ENCODE peak calls at places on chromosomes 7 and 10, in ten cellular contexts. H is tibial nerve; W is heart left ventricle; O is right cardiac atrium; F is CD8-positive, alpha-beta T cell; T is HCT116; Y is hepatocyte; Z is body of pancreas; D is breast epithelium; I is PC-3. G is an unnamed sample.
A peak's percentile ranks its signal among the peaks of the same experiment; 100 is the strongest.

GRCh38 chr10:116973371-116973905 is 31.5 kb downstream of the SHTN1 start:
- DNase-seq in Y (no peak), O (no peak), W (no peak), T (no peak), I (no peak), Z (no peak), D (no peak), F (no peak), H (no peak), G (no peak)

GRCh38 chr10:52659085-52659484 is 113.5 kb downstream of the MBL2 start:
- DNase-seq in O (no peak), Y (no peak), I (no peak), H (no peak), T (no peak), W (no peak), F (no peak), Z (no peak), D (no peak), G (no peak)

GRCh38 chr7:106345421-106346166 is 60.8 kb upstream of the NAMPT start:
- DNase-seq in I (peak; percentile 53), O (no peak), H (no peak), D (no peak), W (no peak), F (no peak), T (no peak), Y (no peak), Z (no peak), G (no peak)

GRCh38 chr7:93284908-93285307 is 52.7 kb downstream of the VPS50 start:
- DNase-seq in T (no peak), H (no peak), O (no peak), W (no peak), I (no peak), D (no peak), Z (no peak), Y (no peak), F (no peak), G (no peak)

GRCh38 chr10:124710266-124710881 is 33.8 kb downstream of the FAM53B start:
- DNase-seq in F (no peak), H (no peak), W (no peak), Y (no peak), O (peak; percentile 41), D (no peak), T (no peak), I (no peak), Z (no peak), G (no peak)

GRCh38 chr7:27992755-27993478 is 187.7 kb downstream of the JAZF1 start:
- DNase-seq in O (no peak), I (no peak), T (no peak), Z (no peak), D (no peak), H (no peak), W (no peak), Y (no peak), F (no peak), G (no peak)

GRCh38 chr10:120632047-120632446 is 175.0 kb downstream of the PLPP4 start:
- DNase-seq in O (no peak), Y (no peak), D (no peak), H (no peak), F (no peak), T (no peak), W (no peak), I (peak; percentile 45), Z (no peak), G (no peak)

GRCh38 chr7:18849130-18849529 is 268.3 kb downstream of the TWIST1 start:
- DNase-seq in D (no peak), O (no peak), Z (no peak), F (no peak), H (no peak), T (no peak), Y (no peak), W (no peak), I (peak; percentile 38), G (no peak)

GRCh38 chr7:78141533-78142281 is 343.1 kb downstream of the PHTF2 start:
- DNase-seq in W (no peak), I (no peak), Z (no peak), Y (no peak), O (no peak), D (no peak), T (no peak), H (no peak), F (no peak), G (no peak)

GRCh38 chr10:20593649-20594048 is 303.5 kb downstream of the NEBL start:
- DNase-seq in O (no peak), D (no peak), F (no peak), Y (no peak), H (no peak), T (no peak), I (no peak), Z (no peak), W (no peak), G (no peak)

GRCh38 chr10:77983384-77984341 is 45.7 kb downstream of the POLR3A start:
- DNase-seq in Y (no peak), T (no peak), I (peak; percentile 98), H (no peak), W (no peak), Z (no peak), F (no peak), O (no peak), D (no peak), G (peak; percentile 7)

GRCh38 chr10:114547466-114547865 is 110.6 kb downstream of the ABLIM1 start:
- DNase-seq in H (no peak), F (no peak), Y (no peak), Z (no peak), W (no peak), I (no peak), D (no peak), O (peak; percentile 67), T (no peak), G (no peak)

GRCh38 chr10:93226619-93227018 is 152.9 kb downstream of the CYP26A1 start:
- DNase-seq in W (no peak), D (no peak), Y (no peak), F (no peak), I (no peak), T (no peak), O (no peak), Z (no peak), H (no peak), G (no peak)

GRCh38 chr7:79823246-79823951 is 311.2 kb upstream of the GNAI1 start:
- DNase-seq in D (no peak), F (no peak), W (no peak), T (no peak), H (no peak), Z (no peak), O (no peak), I (no peak), Y (no peak), G (no peak)

DNA sequence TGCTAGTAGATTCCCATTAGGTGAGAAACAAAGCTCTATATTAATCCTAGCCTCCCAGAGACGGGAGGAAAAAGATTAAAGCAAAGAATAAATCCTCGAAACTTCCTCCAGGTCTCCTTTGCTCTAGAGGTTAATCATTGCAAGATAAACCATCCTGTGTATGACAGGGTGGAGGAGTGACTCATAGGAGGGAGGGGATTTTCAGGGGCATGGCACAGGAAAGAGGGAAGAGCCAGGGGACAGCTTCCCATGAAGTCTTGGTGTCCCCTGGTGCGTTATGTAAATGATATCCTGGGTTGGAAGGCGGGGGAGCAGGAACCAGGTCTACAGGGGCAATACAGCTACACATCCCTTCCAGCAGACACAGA is 780 bp downstream of the CYP3A5 start:
- DNase-seq in T (peak; percentile 49), I (peak; percentile 75), W (no peak), O (no peak), H (no peak), Y (peak; percentile 77), F (no peak), D (no peak), Z (peak; percentile 33), G (no peak)
- H3K27ac ChIP-seq in T (no peak overlapping the region), I (no peak overlapping the region), W (no peak overlapping the region), O (no peak overlapping the region), H (no peak overlapping the region), Y (peak overlapping the region; percentile 86), F (no peak overlapping the region), D (no peak overlapping the region), Z (peak overlapping the region; percentile 74), G (no peak overlapping the region)

GRCh38 chr10:66926841-66927240 is 1.0 kb downstream of the LRRTM3 start:
- DNase-seq in H (no peak), F (no peak), W (no peak), Z (no peak), I (no peak), D (no peak), T (no peak), O (no peak), Y (no peak), G (no peak)

GRCh38 chr10:66928000-66928770 is 2.3 kb downstream of the LRRTM3 start:
- DNase-seq in D (no peak), I (no peak), W (peak; percentile 60), F (no peak), T (no peak), Z (no peak), O (peak; percentile 53), Y (peak; percentile 27), H (no peak), G (peak; percentile 49)

GRCh38 chr10:66927271-66927950 is 1.6 kb downstream of the LRRTM3 start:
- DNase-seq in Z (no peak), D (no peak), H (no peak), I (no peak), Y (no peak), F (no peak), O (no peak), W (no peak), T (no peak), G (no peak)

GRCh38 chr10:66929375-66929774 is 3.5 kb downstream of the LRRTM3 start:
- DNase-seq in T (no peak), I (no peak), Y (no peak), W (no peak), Z (no peak), O (no peak), F (no peak), D (no peak), H (no peak), G (no peak)

GRCh38 chr10:66928791-66929190 is 3.0 kb downstream of the LRRTM3 start:
- DNase-seq in O (no peak), D (no peak), H (no peak), Y (no peak), Z (no peak), I (peak; percentile 39), W (no peak), F (no peak), T (no peak), G (no peak)
- H3K27ac ChIP-seq in O (no peak overlapping the region), D (no peak overlapping the region), H (no peak overlapping the region), Y (no peak overlapping the region), Z (no peak overlapping the region), I (no peak overlapping the region), W (no peak overlapping the region), F (no peak overlapping the region), T (no peak overlapping the region), G (no peak overlapping the region)

GRCh38 chr7:158683541-158683940 is 21.1 kb downstream of the NCAPG2 start:
- DNase-seq in Z (no peak), T (no peak), D (no peak), I (no peak), H (no peak), W (no peak), F (no peak), Y (no peak), O (no peak), G (no peak)
- H3K27ac ChIP-seq in Z (no peak overlapping the region), T (no peak overlapping the region), D (no peak overlapping the region), I (no peak overlapping the region), H (no peak overlapping the region), W (no peak overlapping the region), F (no peak overlapping the region), Y (no peak overlapping the region), O (no peak overlapping the region), G (no peak overlapping the region)

DNA sequence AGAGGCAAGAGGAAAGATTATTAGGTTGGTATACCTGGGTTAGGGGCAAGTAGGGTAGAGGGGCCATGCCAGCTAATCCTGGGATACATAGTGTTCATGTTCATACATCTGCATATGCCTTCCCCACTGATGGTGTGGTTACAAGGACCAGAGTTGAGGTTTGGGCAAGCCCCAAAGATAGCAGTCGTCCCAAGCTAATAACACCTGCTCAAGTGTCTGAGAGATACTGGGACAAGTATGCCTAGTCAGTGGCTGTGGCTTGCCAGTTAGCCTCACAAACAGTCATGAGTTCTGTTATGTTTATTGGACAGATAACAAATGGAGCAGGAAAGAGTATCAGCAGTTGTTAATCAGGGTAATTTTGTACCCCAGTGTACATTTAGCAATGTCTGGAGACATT is 139.6 kb downstream of the ADAM22 start:
- DNase-seq in Z (no peak), T (no peak), D (no peak), I (no peak), Y (no peak), F (no peak), H (no peak), O (no peak), W (no peak), G (no peak)
- H3K27ac ChIP-seq in Z (no peak overlapping the region), T (no peak overlapping the region), D (no peak overlapping the region), I (no peak overlapping the region), Y (no peak overlapping the region), F (no peak overlapping the region), H (no peak overlapping the region), O (no peak overlapping the region), W (no peak overlapping the region), G (no peak overlapping the region)